ENCODE peak calls at places on chromosomes 4 and X, in seven cellular contexts. One of them, this sample, is unnamed.

GRCh38 chr4:145347684-145348083 is 134.0 kb upstream of the SMAD1 start:
- DNase-seq in cerebellum: no peak
- DNase-seq in GM13976: no peak
- DNase-seq in AML-193: no peak
- DNase-seq in stimulated activated CD4-positive, alpha-beta T cell treated with anti-CD3 and anti-CD28 coated beads, Interleukin-1b, Interleukin-23, amount 100 ng/mL, for 24 hours: no peak
- DNase-seq in mesenchymal stem cell: peak; percentile 37
- DNase-seq in T-helper 2 cell: no peak
- DNase-seq in this sample: no peak

GRCh38 chr4:139297001-139297410 is 4.3 kb upstream of the NAA15 start:
- DNase-seq in cerebellum: no peak
- DNase-seq in GM13976: peak; percentile 38
- DNase-seq in AML-193: no peak
- DNase-seq in stimulated activated CD4-positive, alpha-beta T cell treated with anti-CD3 and anti-CD28 coated beads, Interleukin-1b, Interleukin-23, amount 100 ng/mL, for 24 hours: no peak
- DNase-seq in mesenchymal stem cell: peak; percentile 57
- DNase-seq in T-helper 2 cell: no peak
- DNase-seq in this sample: no peak

GRCh38 chr4:56757270-56757746 is 64.2 kb downstream of the SPINK2 start:
- DNase-seq in cerebellum: no peak
- DNase-seq in GM13976: no peak
- DNase-seq in AML-193: no peak
- DNase-seq in stimulated activated CD4-positive, alpha-beta T cell treated with anti-CD3 and anti-CD28 coated beads, Interleukin-1b, Interleukin-23, amount 100 ng/mL, for 24 hours: no peak
- DNase-seq in mesenchymal stem cell: peak; percentile 89
- DNase-seq in T-helper 2 cell: no peak
- DNase-seq in this sample: peak; percentile 82

GRCh38 chrX:107766470-107767140 is 9.0 kb downstream of the TSC22D3 start:
- DNase-seq in cerebellum: no peak
- DNase-seq in GM13976: no peak
- DNase-seq in AML-193: no peak
- DNase-seq in stimulated activated CD4-positive, alpha-beta T cell treated with anti-CD3 and anti-CD28 coated beads, Interleukin-1b, Interleukin-23, amount 100 ng/mL, for 24 hours: no peak
- DNase-seq in mesenchymal stem cell: peak; percentile 38
- DNase-seq in T-helper 2 cell: no peak
- DNase-seq in this sample: no peak

GRCh38 chr4:14070289-14070880 is 442.9 kb upstream of the BOD1L1 start:
- DNase-seq in cerebellum: no peak
- DNase-seq in GM13976: no peak
- DNase-seq in AML-193: no peak
- DNase-seq in stimulated activated CD4-positive, alpha-beta T cell treated with anti-CD3 and anti-CD28 coated beads, Interleukin-1b, Interleukin-23, amount 100 ng/mL, for 24 hours: no peak
- DNase-seq in mesenchymal stem cell: no peak
- DNase-seq in T-helper 2 cell: no peak
- DNase-seq in this sample: no peak

GRCh38 chrX:118188977-118189376 is 72.4 kb upstream of the KLHL13 start:
- DNase-seq in cerebellum: no peak
- DNase-seq in GM13976: no peak
- DNase-seq in AML-193: no peak
- DNase-seq in stimulated activated CD4-positive, alpha-beta T cell treated with anti-CD3 and anti-CD28 coated beads, Interleukin-1b, Interleukin-23, amount 100 ng/mL, for 24 hours: no peak
- DNase-seq in mesenchymal stem cell: no peak
- DNase-seq in T-helper 2 cell: no peak
- DNase-seq in this sample: no peak

GRCh38 chrX:15514279-15514678 is 13.7 kb downstream of the BMX start:
- DNase-seq in cerebellum: no peak
- DNase-seq in GM13976: no peak
- DNase-seq in AML-193: no peak
- DNase-seq in stimulated activated CD4-positive, alpha-beta T cell treated with anti-CD3 and anti-CD28 coated beads, Interleukin-1b, Interleukin-23, amount 100 ng/mL, for 24 hours: no peak
- DNase-seq in mesenchymal stem cell: no peak
- DNase-seq in T-helper 2 cell: no peak
- DNase-seq in this sample: no peak

GRCh38 chr4:5722328-5722727 is 11.3 kb downstream of the EVC start:
- DNase-seq in cerebellum: no peak
- DNase-seq in GM13976: no peak
- DNase-seq in AML-193: no peak
- DNase-seq in stimulated activated CD4-positive, alpha-beta T cell treated with anti-CD3 and anti-CD28 coated beads, Interleukin-1b, Interleukin-23, amount 100 ng/mL, for 24 hours: no peak
- DNase-seq in mesenchymal stem cell: peak; percentile 49
- DNase-seq in T-helper 2 cell: no peak
- DNase-seq in this sample: no peak

GRCh38 chr4:130705023-130705422 is 1609.1 kb downstream of the C4orf33 start:
- DNase-seq in cerebellum: no peak
- DNase-seq in GM13976: no peak
- DNase-seq in AML-193: no peak
- DNase-seq in stimulated activated CD4-positive, alpha-beta T cell treated with anti-CD3 and anti-CD28 coated beads, Interleukin-1b, Interleukin-23, amount 100 ng/mL, for 24 hours: no peak
- DNase-seq in mesenchymal stem cell: no peak
- DNase-seq in T-helper 2 cell: no peak
- DNase-seq in this sample: no peak

GRCh38 chr4:3312362-3312761 is 19.5 kb downstream of the RGS12 start:
- DNase-seq in cerebellum: no peak
- DNase-seq in GM13976: no peak
- DNase-seq in AML-193: no peak
- DNase-seq in stimulated activated CD4-positive, alpha-beta T cell treated with anti-CD3 and anti-CD28 coated beads, Interleukin-1b, Interleukin-23, amount 100 ng/mL, for 24 hours: no peak
- DNase-seq in mesenchymal stem cell: no peak
- DNase-seq in T-helper 2 cell: no peak
- DNase-seq in this sample: no peak

GRCh38 chrX:23341452-23341851 is 6.8 kb downstream of the PTCHD1 start:
- DNase-seq in cerebellum: peak; percentile 23
- DNase-seq in GM13976: no peak
- DNase-seq in AML-193: no peak
- DNase-seq in stimulated activated CD4-positive, alpha-beta T cell treated with anti-CD3 and anti-CD28 coated beads, Interleukin-1b, Interleukin-23, amount 100 ng/mL, for 24 hours: no peak
- DNase-seq in mesenchymal stem cell: no peak
- DNase-seq in T-helper 2 cell: no peak
- DNase-seq in this sample: no peak

GRCh38 chrX:154968353-154968752 is 54.2 kb downstream of the F8 start:
- DNase-seq in cerebellum: no peak
- DNase-seq in GM13976: no peak
- DNase-seq in AML-193: no peak
- DNase-seq in stimulated activated CD4-positive, alpha-beta T cell treated with anti-CD3 and anti-CD28 coated beads, Interleukin-1b, Interleukin-23, amount 100 ng/mL, for 24 hours: no peak
- DNase-seq in mesenchymal stem cell: no peak
- DNase-seq in T-helper 2 cell: no peak
- DNase-seq in this sample: no peak

GRCh38 chr4:168480991-168481588 is 798 bp upstream of the DDX60L start:
- DNase-seq in cerebellum: no peak
- DNase-seq in GM13976: peak; percentile 18
- DNase-seq in AML-193: peak; percentile 89
- DNase-seq in stimulated activated CD4-positive, alpha-beta T cell treated with anti-CD3 and anti-CD28 coated beads, Interleukin-1b, Interleukin-23, amount 100 ng/mL, for 24 hours: no peak
- DNase-seq in mesenchymal stem cell: peak; percentile 83
- DNase-seq in T-helper 2 cell: no peak
- DNase-seq in this sample: no peak